ENCODE peak calls at places on chromosomes 4 and X, in four cellular contexts. F is fibroblast of mammary gland, B is AG04450, E is upper lobe of right lung. Z is an unnamed sample.

GRCh38 chr4:153602758-153603157 is 81.3 kb upstream of the TLR2 start:
- DNase-seq in B (no peak), E (no peak), F (no peak), Z (no peak)

GRCh38 chr4:26410385-26411293 is 79.6 kb downstream of the CCKAR start:
- DNase-seq in E (no peak), F (peak; percentile 74), B (no peak), Z (no peak)

GRCh38 chr4:73417973-73418372 is 13.9 kb downstream of the ALB start:
- DNase-seq in E (no peak), B (no peak), F (peak; percentile 20), Z (no peak)

GRCh38 chr4:137417676-137418075 is 114.6 kb downstream of the PCDH18 start:
- DNase-seq in E (no peak), B (peak; percentile 8), F (no peak), Z (no peak)

GRCh38 chrX:97238632-97239031 is 354.9 kb downstream of the RPA4 start:
- DNase-seq in E (no peak), F (peak; percentile 14), B (peak; percentile 2), Z (no peak)

GRCh38 chr4:123257563-123257962 is 139.0 kb upstream of the SPRY1 start:
- DNase-seq in B (no peak), F (no peak), E (no peak), Z (no peak)

GRCh38 chr4:81875962-81876650 is 404.4 kb upstream of the RASGEF1B start:
- DNase-seq in E (no peak), B (no peak), F (no peak), Z (no peak)

GRCh38 chr4:55768291-55768690 is 51.3 kb upstream of the EXOC1L start:
- DNase-seq in B (peak; percentile 27), F (peak; percentile 92), E (no peak), Z (no peak)

GRCh38 chr4:182770259-182770968 is 146.8 kb downstream of the DCTD start:
- DNase-seq in B (no peak), E (no peak), F (no peak), Z (no peak)

GRCh38 chr4:169766741-169767140 is 9.0 kb upstream of the HPF1 start:
- DNase-seq in E (no peak), F (no peak), B (no peak), Z (no peak)

GRCh38 chr4:148843625-148844024 is 401.4 kb upstream of the NR3C2 start:
- DNase-seq in E (no peak), F (no peak), B (no peak), Z (no peak)

GRCh38 chrX:37078434-37078703 is 70.2 kb downstream of the FAM47C start:
- DNase-seq in E (no peak), F (no peak), B (no peak), Z (no peak)

GRCh38 chr4:141913928-141914327 is 277.5 kb downstream of the IL15 start:
- DNase-seq in E (no peak), F (peak; percentile 18), B (no peak), Z (no peak)

GRCh38 chr4:3517731-3518510 is 14.3 kb downstream of the LRPAP1 start:
- DNase-seq in B (no peak), E (no peak), F (no peak), Z (peak; percentile 59)

GRCh38 chr4:175453456-175453855 is 358.6 kb downstream of the GPM6A start:
- DNase-seq in E (no peak), B (no peak), F (peak; percentile 38), Z (no peak)

GRCh38 chrX:132467029-132467428 is 21.8 kb downstream of the MBNL3 start:
- DNase-seq in F (no peak), E (no peak), B (no peak), Z (no peak)

GRCh38 chr4:42371306-42372063 is 25.8 kb upstream of the SHISA3 start:
- DNase-seq in F (peak; percentile 68), E (no peak), B (peak; percentile 24), Z (no peak)

GRCh38 chr4:117479673-117480072 is 394.3 kb upstream of the TRAM1L1 start:
- DNase-seq in E (no peak), B (no peak), F (no peak), Z (no peak)

GRCh38 chr4:42482516-42483327 is 85.4 kb downstream of the SHISA3 start:
- DNase-seq in F (no peak), E (no peak), B (no peak), Z (no peak)

GRCh38 chr4:164779811-164780216 is 25.9 kb downstream of the SMIM31 start:
- DNase-seq in F (peak; percentile 62), E (no peak), B (no peak), Z (no peak)

GRCh38 chr4:38058186-38058585 is 98.0 kb downstream of the PTTG2 start:
- DNase-seq in F (no peak), B (no peak), E (no peak), Z (no peak)

GRCh38 chr4:25908491-25908901 is 5.5 kb upstream of the SMIM20 start:
- DNase-seq in E (no peak), B (peak; percentile 88), F (peak; percentile 99), Z (no peak)

GRCh38 chrX:100606753-100607152 is 22.0 kb downstream of the TNMD start:
- DNase-seq in B (no peak), E (no peak), F (no peak), Z (no peak)

GRCh38 chr4:57243071-57243470 is 132.9 kb upstream of the IGFBP7 start:
- DNase-seq in E (no peak), F (no peak), B (no peak), Z (no peak)

GRCh38 chr4:53480909-53481308 is 103.5 kb downstream of the FIP1L1 start:
- DNase-seq in B (no peak), E (no peak), F (no peak), Z (no peak)

GRCh38 chr4:973431-974397 is at the start of gene DGKQ:
- DNase-seq in B (peak; percentile 51), E (peak; percentile 94), F (peak; percentile 67), Z (peak; percentile 93)

GRCh38 chr4:85741921-85742591 is 267.1 kb downstream of the ARHGAP24 start:
- DNase-seq in F (no peak), B (no peak), E (no peak), Z (peak; percentile 18)

DNA sequence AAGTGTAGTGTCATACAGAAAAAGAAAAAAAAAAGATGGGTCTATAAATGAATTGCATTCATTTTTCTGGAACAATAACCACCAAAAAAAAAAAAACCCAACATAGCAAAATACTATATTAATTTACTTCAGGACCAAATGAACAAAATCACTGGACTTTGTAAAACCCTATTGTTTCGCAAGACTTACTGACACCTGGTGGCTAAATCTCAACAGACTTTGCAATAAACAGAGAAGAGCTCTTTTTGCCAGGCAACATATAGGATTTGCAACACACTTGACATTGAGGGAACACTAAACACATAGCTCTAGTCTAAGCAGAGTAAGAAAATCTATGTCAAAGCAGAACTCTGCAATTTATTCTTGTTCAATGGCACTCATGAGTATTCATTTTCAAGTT is 990.2 kb downstream of the STPG2 start:
- DNase-seq in B (no peak), E (no peak), F (no peak), Z (no peak)
- TF ChIP-seq CTCF in B (no peak), E (no peak), F (no peak), Z (no peak)

DNA sequence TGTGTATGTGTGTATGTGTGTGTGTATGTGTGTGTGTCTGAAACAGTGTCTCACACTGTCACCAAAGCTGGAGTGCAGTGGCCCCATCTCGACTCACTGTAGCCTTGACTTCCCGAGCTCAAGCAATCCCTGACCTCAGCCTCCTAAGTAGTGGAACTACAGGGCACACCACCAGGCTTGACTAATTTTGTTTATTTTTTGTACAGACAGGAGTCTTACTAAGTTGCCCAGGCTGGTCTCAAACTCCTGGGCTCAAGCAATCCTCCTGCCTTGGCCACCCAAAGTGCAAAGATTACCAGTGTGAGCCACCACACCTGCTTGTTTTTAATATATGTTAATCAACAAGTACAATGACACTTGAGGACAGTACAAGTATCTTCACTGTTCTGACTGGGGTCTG is 92.4 kb downstream of the APBB2 start:
- DNase-seq in E (no peak), B (no peak), F (no peak), Z (no peak)
- H3K4me3 ChIP-seq in E (no peak overlapping the region), B (no peak overlapping the region), F (no peak overlapping the region), Z (no peak overlapping the region)

DNA sequence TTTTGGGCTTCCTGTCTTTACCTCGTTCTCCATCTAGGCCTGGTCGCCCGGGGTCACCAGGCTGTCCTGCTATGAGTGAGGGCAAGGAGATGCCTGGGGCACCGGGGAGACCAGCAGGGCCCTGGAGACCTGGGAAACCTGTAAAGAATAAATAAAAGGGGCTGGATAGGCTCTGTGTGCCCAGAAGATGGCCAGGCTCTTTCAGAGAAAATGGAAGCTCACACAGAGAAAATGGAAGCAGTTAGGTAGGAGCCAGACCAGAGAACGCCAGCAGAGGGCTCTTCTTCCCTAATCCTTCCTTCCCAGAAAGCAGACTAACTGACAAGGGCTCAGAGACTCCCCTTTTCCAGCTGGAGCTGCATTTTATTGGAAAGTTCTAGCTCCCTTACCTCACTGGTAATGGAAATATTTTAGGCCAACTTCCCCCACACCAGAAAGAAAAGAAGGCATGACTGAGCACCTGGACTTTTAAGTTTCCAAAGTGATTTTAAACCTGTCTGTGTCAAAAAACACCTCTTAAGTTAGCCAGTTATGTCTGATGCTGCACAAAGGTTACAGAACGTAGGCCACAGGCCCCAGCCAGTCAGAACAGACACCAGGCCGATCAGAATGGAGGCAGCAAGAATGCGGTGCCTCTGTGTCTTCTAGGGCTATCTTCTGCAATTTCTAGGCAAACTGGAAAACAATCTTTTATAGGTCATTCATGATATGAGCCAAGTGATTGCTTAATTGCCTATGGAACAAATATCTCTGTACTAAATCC is 74.0 kb downstream of the ATG4A start:
- DNase-seq in F (peak; percentile 68), E (no peak), B (peak; percentile 4), Z (no peak)
- TF ChIP-seq CTCF in F (peak; percentile 72), E (peak; percentile 8), B (peak; percentile 60), Z (no peak)

GRCh38 chrX:130529531-130529930 is 127.7 kb downstream of the RBMX2 start:
- DNase-seq in B (no peak), F (no peak), E (no peak), Z (no peak)

GRCh38 chrX:130524476-130525194 is 122.8 kb downstream of the RBMX2 start:
- DNase-seq in E (no peak), B (no peak), F (no peak), Z (no peak)

GRCh38 chrX:130523460-130524394 is 121.9 kb downstream of the RBMX2 start:
- DNase-seq in F (peak; percentile 11), B (no peak), E (no peak), Z (peak; percentile 54)
- H3K4me3 ChIP-seq in F (peak overlapping the region; percentile 32), B (peak overlapping the region; percentile 35), E (peak overlapping the region; percentile 25), Z (peak overlapping the region; percentile 46)

GRCh38 chr4:16199132-16199531 is 27.1 kb downstream of the TAPT1 start:
- DNase-seq in E (no peak), B (no peak), F (peak; percentile 49), Z (no peak)
- TF ChIP-seq CTCF in E (peak; percentile 40), B (peak; percentile 54), F (peak; percentile 32), Z (peak; percentile 51)

GRCh38 chr4:78778530-78778929 is 2.4 kb downstream of the BMP2K start:
- DNase-seq in F (no peak), B (no peak), E (no peak), Z (no peak)
- H3K4me3 ChIP-seq in F (peak overlapping the region; percentile 54), B (peak overlapping the region; percentile 83), E (peak overlapping the region; percentile 83), Z (peak overlapping the region; percentile 90)